ENCODE peak calls at places on chromosomes 5 and 9, in six cellular contexts. I, V, N, Z, A and R are unnamed samples.

GRCh38 chr5:103561670-103562069 is 919 bp downstream of the NUDT12 start:
- ATAC-seq in I (peak; percentile 38), V (peak; percentile 64), N (no peak), Z (no peak), A (peak; percentile 51), R (no peak)

GRCh38 chr5:40141418-40141817 is 538.3 kb upstream of the PTGER4 start:
- ATAC-seq in I (no peak), V (no peak), N (no peak), Z (no peak), A (no peak), R (no peak)

GRCh38 chr5:159059722-159060121 is 40.0 kb downstream of the EBF1 start:
- ATAC-seq in I (no peak), V (no peak), N (no peak), Z (no peak), A (no peak), R (no peak)

GRCh38 chr5:132388244-132389050 is 18.9 kb downstream of the SLC22A5 start:
- ATAC-seq in I (peak; percentile 54), V (no peak), N (no peak), Z (no peak), A (no peak), R (peak; percentile 65)

GRCh38 chr5:56699588-56699987 is 115.8 kb upstream of the MAP3K1 start:
- ATAC-seq in I (no peak), V (no peak), N (no peak), Z (no peak), A (no peak), R (no peak)

GRCh38 chr5:172749881-172750608 is 20.9 kb downstream of the DUSP1 start:
- ATAC-seq in I (peak; percentile 11), V (no peak), N (no peak), Z (no peak), A (no peak), R (peak; percentile 65)

GRCh38 chr5:154333016-154333415 is 112.8 kb upstream of the SAP30L start:
- ATAC-seq in I (no peak), V (no peak), N (no peak), Z (no peak), A (no peak), R (no peak)

GRCh38 chr9:90044263-90044662 is 439.5 kb downstream of the GADD45G start:
- ATAC-seq in I (no peak), V (no peak), N (peak; percentile 75), Z (no peak), A (peak; percentile 57), R (no peak)

GRCh38 chr9:74333633-74334032 is 163.5 kb upstream of the RORB start:
- ATAC-seq in I (no peak), V (no peak), N (no peak), Z (peak; percentile 87), A (no peak), R (no peak)

GRCh38 chr5:118236108-118236849 is 752.1 kb downstream of the DTWD2 start:
- ATAC-seq in I (no peak), V (no peak), N (no peak), Z (no peak), A (no peak), R (no peak)

GRCh38 chr5:143916441-143916840 is 104.5 kb downstream of the HMHB1 start:
- ATAC-seq in I (no peak), V (no peak), N (no peak), Z (no peak), A (no peak), R (no peak)

GRCh38 chr5:131296213-131296672 is 32.4 kb downstream of the CDC42SE2 start:
- ATAC-seq in I (no peak), V (no peak), N (peak; percentile 58), Z (peak; percentile 54), A (no peak), R (no peak)

GRCh38 chr5:77177576-77177975 is 32.9 kb upstream of the PDE8B start:
- ATAC-seq in I (no peak), V (peak; percentile 36), N (no peak), Z (no peak), A (no peak), R (no peak)

DNA sequence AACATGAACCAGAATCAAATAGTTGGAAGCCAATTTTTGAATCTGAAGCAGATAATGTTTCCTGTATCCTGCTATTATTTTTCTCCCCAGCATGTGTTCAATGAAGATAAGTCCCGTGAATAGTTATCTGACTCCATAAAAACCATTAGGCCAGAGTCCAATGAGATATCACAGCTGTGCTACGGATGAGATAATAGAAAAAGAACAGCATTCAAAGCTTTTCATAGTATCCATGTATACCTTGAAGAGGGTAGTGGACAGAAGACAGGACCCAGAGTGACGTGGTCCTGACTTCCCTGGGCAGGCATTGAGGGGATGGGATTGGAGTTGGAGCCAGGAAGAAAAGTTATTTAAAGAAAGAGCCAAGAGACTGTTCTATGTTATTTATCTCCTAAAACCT is 50.7 kb upstream of the C6 start:
- ATAC-seq in I (peak; percentile 47), V (no peak), N (no peak), Z (no peak), A (no peak), R (peak; percentile 25)
- H3K27ac ChIP-seq in I (no peak overlapping the region), V (no peak overlapping the region), N (no peak overlapping the region), Z (no peak overlapping the region), A (no peak overlapping the region), R (no peak overlapping the region)

GRCh38 chr9:92709954-92710353 is 40.0 kb upstream of the IPPK start:
- ATAC-seq in I (no peak), V (no peak), N (no peak), Z (no peak), A (no peak), R (no peak)

GRCh38 chr9:92704528-92704927 is 34.6 kb upstream of the IPPK start:
- ATAC-seq in I (no peak), V (no peak), N (no peak), Z (no peak), A (no peak), R (no peak)

GRCh38 chr9:92709240-92709639 is 39.3 kb upstream of the IPPK start:
- ATAC-seq in I (no peak), V (no peak), N (no peak), Z (no peak), A (no peak), R (no peak)

GRCh38 chr9:92707530-92707929 is 37.6 kb upstream of the IPPK start:
- ATAC-seq in I (no peak), V (no peak), N (no peak), Z (no peak), A (no peak), R (no peak)

GRCh38 chr9:92706218-92706940 is 36.4 kb upstream of the IPPK start:
- ATAC-seq in I (peak; percentile 47), V (peak; percentile 98), N (peak; percentile 63), Z (peak; percentile 76), A (peak; percentile 90), R (no peak)
- TF ChIP-seq CTCF in I (no peak), V (peak; percentile 79), N (peak; percentile 62), Z (peak; percentile 64), A (no peak), R (peak; percentile 44)

GRCh38 chr5:122896598-122897282 is 51.3 kb downstream of the SNX24 start:
- ATAC-seq in I (no peak), V (no peak), N (no peak), Z (no peak), A (peak; percentile 66), R (no peak)
- H3K27ac ChIP-seq in I (no peak overlapping the region), V (no peak overlapping the region), N (no peak overlapping the region), Z (no peak overlapping the region), A (no peak overlapping the region), R (no peak overlapping the region)

DNA sequence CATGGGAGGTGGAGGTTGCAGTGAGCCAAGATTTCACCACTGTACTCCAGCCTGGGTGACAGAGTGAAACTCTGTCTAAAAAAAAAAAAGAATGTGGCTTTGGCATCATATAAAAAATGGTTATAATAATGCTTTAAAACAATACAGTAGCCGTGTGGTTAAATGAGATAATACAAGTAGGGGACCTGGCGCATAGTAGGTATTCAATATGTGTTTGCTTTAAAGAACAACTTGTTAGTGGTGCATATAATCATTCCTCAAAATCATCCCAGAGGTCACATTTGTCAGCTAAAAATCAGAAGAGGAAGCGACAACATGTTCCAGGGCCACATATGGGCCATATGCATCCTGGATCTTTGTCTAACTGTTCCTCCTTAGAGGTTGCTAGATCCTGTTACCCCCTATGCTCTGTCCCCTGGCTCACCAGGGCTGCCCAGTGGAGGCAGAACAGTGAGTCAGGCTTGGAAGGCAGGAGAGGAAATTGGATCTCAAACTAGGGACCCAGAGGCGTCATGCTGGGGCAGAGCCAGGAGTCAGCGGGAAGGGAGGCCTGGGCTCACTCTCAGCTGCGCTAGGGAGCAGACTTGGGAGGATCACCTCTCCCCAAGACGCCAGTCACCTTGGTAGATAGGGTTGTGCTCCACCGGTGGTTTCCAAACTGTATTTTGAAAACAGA is 27.7 kb downstream of the LHX6 start:
- ATAC-seq in I (no peak), V (no peak), N (no peak), Z (no peak), A (no peak), R (no peak)
- TF ChIP-seq CTCF in I (no peak), V (no peak), N (no peak), Z (no peak), A (no peak), R (no peak)

GRCh38 chr5:177330991-177331837 is 19.5 kb upstream of the MXD3 start:
- ATAC-seq in I (no peak), V (no peak), N (no peak), Z (no peak), A (no peak), R (no peak)

GRCh38 chr5:177327539-177328522 is 16.1 kb upstream of the MXD3 start:
- ATAC-seq in I (peak; percentile 41), V (peak; percentile 78), N (no peak), Z (peak; percentile 29), A (peak; percentile 57), R (peak; percentile 57)

GRCh38 chr5:177329883-177330282 is 18.2 kb upstream of the MXD3 start:
- ATAC-seq in I (peak; percentile 39), V (no peak), N (no peak), Z (no peak), A (no peak), R (no peak)

GRCh38 chr5:177325868-177326381 is 14.2 kb upstream of the MXD3 start:
- ATAC-seq in I (peak; percentile 60), V (peak; percentile 82), N (peak; percentile 80), Z (no peak), A (peak; percentile 60), R (no peak)

DNA sequence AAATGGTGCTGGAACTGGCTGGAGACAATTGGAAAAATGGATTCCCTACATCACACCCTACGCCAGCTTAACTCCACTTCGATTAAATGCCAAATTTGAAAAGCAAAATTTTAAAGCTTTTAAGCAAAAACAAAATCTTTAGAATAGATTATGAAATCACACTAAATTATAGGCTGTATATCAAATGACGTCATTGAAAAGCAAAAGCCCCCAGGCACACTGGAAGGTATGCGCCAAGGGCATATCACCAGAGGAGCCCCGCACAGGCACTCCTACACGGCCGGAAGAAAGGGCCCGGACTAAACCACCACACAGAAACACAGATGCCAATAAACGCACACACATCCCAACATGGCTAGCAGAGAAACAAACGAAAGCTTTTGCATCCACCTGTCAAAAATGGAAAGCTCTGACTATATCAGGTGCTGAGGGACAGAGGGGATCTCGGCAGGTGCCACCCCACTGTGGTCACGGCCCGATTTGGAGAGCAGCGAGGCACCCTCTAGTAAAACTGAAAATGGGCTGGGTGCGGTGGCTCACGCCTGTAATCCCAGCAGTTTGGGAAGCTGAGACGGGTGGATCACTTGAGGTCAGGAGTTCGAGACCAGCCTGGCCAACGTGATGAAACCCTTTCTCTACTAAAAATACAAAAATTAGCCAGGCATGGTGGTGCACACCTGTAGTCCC is 17.0 kb upstream of the MXD3 start:
- ATAC-seq in I (no peak), V (no peak), N (no peak), Z (no peak), A (no peak), R (no peak)
- H3K27ac ChIP-seq in I (peak overlapping the region; percentile 75), V (peak overlapping the region; percentile 83), N (no peak overlapping the region), Z (no peak overlapping the region), A (peak overlapping the region; percentile 41), R (no peak overlapping the region)

GRCh38 chr5:124524552-124525232 is 221.7 kb downstream of the ZNF608 start:
- ATAC-seq in I (no peak), V (peak; percentile 77), N (no peak), Z (no peak), A (no peak), R (no peak)
- TF ChIP-seq CTCF in I (no peak), V (peak; percentile 58), N (no peak), Z (peak; percentile 15), A (no peak), R (no peak)